ENCODE peak calls at places on chromosome 3, in five cellular contexts. B is neural crest cell, Y is NCI-H748 treated with DMSO at 0.1 percent for 48 hours, O is mesothelial cell of epicardium, R is retina. J is an unnamed sample.

GRCh38 chr3:14492948-14493881 is 46.9 kb downstream of the GRIP2 start:
- DNase-seq in O (no peak), R (no peak), Y (no peak), B (no peak), J (no peak)

GRCh38 chr3:49616491-49616941 is 57.6 kb upstream of the APEH start:
- DNase-seq in B (no peak), Y (no peak), R (peak), O (no peak), J (no peak)

GRCh38 chr3:48655586-48655985 is 7.1 kb downstream of the CELSR3 start:
- DNase-seq in B (no peak), Y (no peak), O (no peak), R (no peak), J (no peak)

GRCh38 chr3:177210744-177211502 is 13.6 kb upstream of the TBL1XR1 start:
- DNase-seq in B (no peak), O (no peak), R (no peak), Y (no peak), J (no peak)

GRCh38 chr3:192850501-192850981 is 67.1 kb downstream of the MB21D2 start:
- DNase-seq in Y (no peak), O (no peak), R (no peak), B (no peak), J (no peak)

GRCh38 chr3:140363801-140364200 is 314.1 kb upstream of the TRIM42 start:
- DNase-seq in B (no peak), Y (no peak), R (no peak), O (no peak), J (no peak)

GRCh38 chr3:113103588-113103987 is 107.8 kb upstream of the BOC start:
- DNase-seq in B (no peak), Y (no peak), R (no peak), O (no peak), J (no peak)

GRCh38 chr3:151199569-151200438 is 3.2 kb downstream of the GPR171 start:
- DNase-seq in Y (no peak), R (no peak), B (no peak), O (no peak), J (no peak)

GRCh38 chr3:159077860-159078259 is 276.0 kb downstream of the MFSD1 start:
- DNase-seq in B (no peak), Y (no peak), R (no peak), O (no peak), J (no peak)

GRCh38 chr3:148648685-148649352 is 48.9 kb upstream of the AGTR1 start:
- DNase-seq in Y (no peak), B (no peak), O (no peak), R (no peak), J (no peak)

GRCh38 chr3:61666032-61666431 is 104.7 kb downstream of the PTPRG start:
- DNase-seq in B (no peak), Y (no peak), R (no peak), O (no peak), J (no peak)

GRCh38 chr3:47669026-47669749 is 90.5 kb upstream of the CSPG5 start:
- DNase-seq in R (no peak), O (no peak), B (no peak), Y (no peak), J (no peak)

GRCh38 chr3:54905230-54905888 is 22.5 kb downstream of the LRTM1 start:
- DNase-seq in Y (no peak), O (no peak), R (no peak), B (no peak), J (no peak)

GRCh38 chr3:184339016-184339415 is 1.6 kb downstream of the FAM131A start:
- DNase-seq in B (no peak), R (no peak), Y (peak), O (no peak), J (no peak)

GRCh38 chr3:37347941-37348340 is 173.6 kb upstream of the LRRFIP2 start:
- DNase-seq in B (no peak), R (no peak), Y (no peak), O (no peak), J (no peak)

GRCh38 chr3:128282392-128283196 is 129.3 kb downstream of the EEFSEC start:
- DNase-seq in Y (no peak), R (no peak), B (no peak), O (no peak), J (peak)

J was measured in thoracic aorta.